ENCODE peak calls at places on chromosomes 2 and 18, in eight cellular contexts. D is adrenal gland, H is GM12891, M is stomach, T is A549, Y is H1, W is uterus, I is breast epithelium. A is an unnamed sample.

GRCh38 chr2:8437228-8437948 is 244.5 kb upstream of the ID2 start:
- DNase-seq in D (no peak), H (no peak), M (no peak), T (no peak), Y (no peak), W (no peak), I (no peak), A (no peak)

GRCh38 chr2:88429929-88430328 is 22.6 kb downstream of the FOXI3 start:
- DNase-seq in D (no peak), H (no peak), M (no peak), T (no peak), Y (no peak), W (no peak), I (no peak), A (no peak)

GRCh38 chr2:100252811-100253698 is 69.2 kb downstream of the LONRF2 start:
- DNase-seq in D (no peak), H (no peak), M (peak; percentile 24), T (no peak), Y (no peak), W (no peak), I (no peak), A (no peak)

GRCh38 chr2:98037666-98038339 is 42.1 kb upstream of the TMEM131 start:
- DNase-seq in D (no peak), H (no peak), M (no peak), T (no peak), Y (no peak), W (no peak), I (no peak), A (no peak)

GRCh38 chr2:205778326-205778725 is 96.0 kb downstream of the NRP2 start:
- DNase-seq in D (no peak), H (no peak), M (no peak), T (no peak), Y (no peak), W (no peak), I (no peak), A (no peak)

GRCh38 chr18:79522451-79523220 is 126.9 kb downstream of the NFATC1 start:
- DNase-seq in D (no peak), H (no peak), M (no peak), T (no peak), Y (no peak), W (no peak), I (peak; percentile 41), A (no peak)

GRCh38 chr2:69437751-69438154 is 518 bp upstream of the NFU1 start:
- DNase-seq in D (peak; percentile 61), H (no peak), M (peak; percentile 36), T (no peak), Y (no peak), W (peak; percentile 67), I (no peak), A (no peak)

GRCh38 chr2:136378712-136379595 is 261.0 kb upstream of the CXCR4 start:
- DNase-seq in D (peak; percentile 68), H (no peak), M (peak; percentile 59), T (peak; percentile 21), Y (peak; percentile 31), W (no peak), I (no peak), A (peak; percentile 63)

GRCh38 chr2:133541797-133542196 is 26.5 kb downstream of the NCKAP5 start:
- DNase-seq in D (no peak), H (no peak), M (no peak), T (no peak), Y (no peak), W (no peak), I (no peak), A (no peak)

GRCh38 chr2:196268538-196269338 is 97.4 kb upstream of the STK17B start:
- DNase-seq in D (peak; percentile 53), H (no peak), M (no peak), T (no peak), Y (no peak), W (no peak), I (no peak), A (no peak)

GRCh38 chr2:18178736-18179349 is 300.4 kb downstream of the KCNS3 start:
- DNase-seq in D (peak; percentile 22), H (peak; percentile 28), M (peak; percentile 37), T (peak; percentile 16), Y (peak; percentile 7), W (no peak), I (no peak), A (peak; percentile 71)

GRCh38 chr2:200136655-200137054 is 169.8 kb upstream of the SPATS2L start:
- DNase-seq in D (no peak), H (no peak), M (no peak), T (no peak), Y (no peak), W (no peak), I (no peak), A (no peak)

GRCh38 chr2:216116418-216116817 is 7.3 kb downstream of the XRCC5 start:
- DNase-seq in D (no peak), H (no peak), M (no peak), T (no peak), Y (no peak), W (no peak), I (no peak), A (no peak)

GRCh38 chr2:172743143-172743542 is 7.5 kb downstream of the RAPGEF4 start:
- DNase-seq in D (no peak), H (no peak), M (no peak), T (no peak), Y (no peak), W (no peak), I (no peak), A (no peak)

GRCh38 chr18:24111936-24112335 is 26.9 kb upstream of the CABYR start:
- DNase-seq in D (no peak), H (no peak), M (no peak), T (no peak), Y (no peak), W (no peak), I (no peak), A (no peak)

GRCh38 chr2:3472966-3473365 is 46.4 kb downstream of the ADI1 start:
- DNase-seq in D (no peak), H (no peak), M (no peak), T (no peak), Y (no peak), W (no peak), I (no peak), A (no peak)

GRCh38 chr18:427005-427404 is 73.5 kb downstream of the COLEC12 start:
- DNase-seq in D (no peak), H (no peak), M (no peak), T (no peak), Y (no peak), W (peak; percentile 85), I (no peak), A (no peak)

GRCh38 chr2:28901202-28901601 is 6.7 kb downstream of the WDR43 start:
- DNase-seq in D (no peak), H (no peak), M (no peak), T (no peak), Y (no peak), W (no peak), I (no peak), A (no peak)

DNA sequence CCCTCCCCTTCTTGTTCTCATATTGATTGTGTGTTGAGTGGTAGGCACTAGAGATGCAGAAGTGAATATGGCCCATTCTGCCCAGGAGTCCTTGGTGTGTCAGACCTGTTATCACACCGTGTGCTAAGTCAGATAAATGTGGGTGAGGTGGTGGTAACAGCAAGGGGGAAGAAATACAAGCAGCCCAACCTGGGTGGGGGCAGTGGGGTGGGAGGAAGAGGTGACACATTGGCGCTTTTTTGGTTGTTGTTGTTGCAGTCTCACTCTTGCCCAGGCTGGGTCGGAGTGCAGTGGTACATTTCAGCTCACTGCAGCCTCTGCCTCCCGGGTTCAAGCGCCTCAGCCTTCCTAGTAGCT is 12.8 kb downstream of the B3GNT2 start:
- DNase-seq in D (no peak), H (no peak), M (no peak), T (no peak), Y (no peak), W (no peak), I (no peak), A (peak; percentile 69)
- TF ChIP-seq POLR2A in D (no peak), H (no peak), M (no peak), T (no peak), Y (no peak), W (no peak), I (no peak), A (no peak)

GRCh38 chr18:49726564-49726963 is 86.8 kb downstream of the ACAA2 start:
- DNase-seq in D (no peak), H (no peak), M (no peak), T (no peak), Y (no peak), W (no peak), I (no peak), A (no peak)

GRCh38 chr18:49725809-49726514 is 87.4 kb downstream of the ACAA2 start:
- DNase-seq in D (peak; percentile 30), H (no peak), M (no peak), T (peak; percentile 18), Y (peak; percentile 51), W (peak; percentile 56), I (no peak), A (no peak)

GRCh38 chr18:49721981-49722380 is 91.4 kb downstream of the ACAA2 start:
- DNase-seq in D (no peak), H (no peak), M (no peak), T (no peak), Y (no peak), W (no peak), I (no peak), A (no peak)

GRCh38 chr18:49722472-49722871 is 90.9 kb downstream of the ACAA2 start:
- DNase-seq in D (no peak), H (no peak), M (no peak), T (no peak), Y (no peak), W (no peak), I (no peak), A (no peak)

GRCh38 chr18:49723648-49724180 is 89.6 kb downstream of the ACAA2 start:
- DNase-seq in D (no peak), H (peak; percentile 15), M (no peak), T (no peak), Y (no peak), W (no peak), I (no peak), A (no peak)
- TF ChIP-seq POLR2A in D (no peak), H (no peak), M (no peak), T (no peak), Y (no peak), W (no peak), I (no peak), A (no peak)

GRCh38 chr2:159797468-159798375 is at the start of gene CD302:
- DNase-seq in D (peak; percentile 80), H (peak; percentile 61), M (peak; percentile 58), T (peak; percentile 43), Y (no peak), W (peak; percentile 64), I (peak; percentile 68), A (peak; percentile 67)
- TF ChIP-seq POLR2A in D (no peak), H (peak; percentile 19), M (no peak), T (peak; percentile 25), Y (no peak), W (no peak), I (no peak), A (no peak)

DNA sequence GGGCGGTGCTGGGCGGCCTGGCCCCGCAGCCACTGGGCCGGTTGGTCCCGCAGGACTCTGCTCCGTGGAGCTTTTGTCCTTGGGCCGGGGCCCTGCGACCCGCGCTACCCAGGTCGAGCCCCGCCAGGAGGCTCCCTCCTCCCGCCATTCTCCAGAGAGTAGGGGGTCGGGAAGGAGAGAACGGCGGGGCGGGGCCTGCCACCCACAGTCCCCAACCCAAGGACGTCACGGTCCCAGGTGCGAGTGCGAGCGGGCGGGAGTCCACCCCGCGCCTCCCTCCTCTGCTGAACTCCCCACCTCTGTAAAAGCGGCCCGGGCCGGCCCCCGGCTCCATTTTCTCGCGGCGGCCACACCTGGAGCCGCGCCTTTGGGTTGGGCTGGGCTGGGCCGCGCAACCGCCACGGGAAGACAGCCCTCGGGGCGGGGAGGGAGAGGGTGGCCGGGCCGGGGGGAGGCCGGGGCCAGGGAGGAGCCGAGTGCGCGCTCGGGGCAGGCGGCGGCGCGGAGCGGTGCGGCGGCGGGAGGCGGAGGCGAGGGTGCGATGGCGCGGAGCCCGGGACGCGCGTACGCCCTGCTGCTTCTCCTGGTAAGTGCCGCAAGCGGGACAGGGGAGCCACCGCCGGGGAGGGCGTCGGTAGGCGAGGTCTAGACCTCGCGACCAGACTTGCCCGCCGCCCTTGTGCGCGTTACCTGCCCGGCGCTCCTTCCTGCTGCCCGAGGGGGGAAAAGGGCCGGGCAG is at the start of gene DSG2:
- DNase-seq in D (peak; percentile 71), H (peak; percentile 74), M (peak; percentile 86), T (peak; percentile 54), Y (peak; percentile 72), W (peak; percentile 27), I (peak; percentile 84), A (peak; percentile 65)
- TF ChIP-seq POLR2A in D (no peak), H (peak; percentile 33), M (no peak), T (peak; percentile 65), Y (peak; percentile 78), W (no peak), I (no peak), A (no peak)